ENCODE peak calls at places on chromosomes 2 and 18, in nine cellular contexts. W is T-helper 9 cell, P is A549, D is ureter, U is fibroblast of mammary gland, Y is mucosa of descending colon, B is fibroblast of the conjunctiva, F is AG04450, E is M059J. T is an unnamed sample.

GRCh38 chr2:29753676-29754444 is 167.5 kb downstream of the ALK start:
- DNase-seq in E (peak), B (peak), D (no peak), W (no peak), U (peak), Y (no peak), P (no peak), F (peak), T (no peak)

GRCh38 chr2:64975232-64975791 is 13.9 kb upstream of the SLC1A4 start:
- DNase-seq in E (peak), U (peak), B (peak), W (no peak), D (peak), F (peak), Y (no peak), P (peak), T (no peak)

GRCh38 chr18:61322265-61322873 is 10.9 kb upstream of the CDH20 start:
- DNase-seq in Y (peak), U (peak), F (peak), W (no peak), D (no peak), B (peak), P (peak), E (peak), T (peak)

GRCh38 chr2:160110674-160111239 is 48.3 kb upstream of the PLA2R1 start:
- DNase-seq in U (no peak), F (no peak), Y (no peak), D (no peak), P (no peak), B (no peak), E (peak), W (no peak), T (no peak)

GRCh38 chr2:212595036-212595654 is 56.5 kb upstream of the ERBB4 start:
- DNase-seq in E (peak), U (peak), F (no peak), D (no peak), Y (no peak), W (no peak), B (peak), P (peak), T (no peak)

GRCh38 chr2:79578952-79579351 is 66.1 kb downstream of the CTNNA2 start:
- DNase-seq in E (no peak), P (no peak), B (no peak), U (no peak), Y (no peak), W (no peak), D (no peak), F (no peak), T (no peak)

GRCh38 chr2:237714690-237715458 is 83.7 kb upstream of the RBM44 start:
- DNase-seq in P (no peak), U (no peak), F (no peak), D (no peak), W (no peak), Y (no peak), E (no peak), B (no peak), T (peak)

GRCh38 chr2:1598041-1598710 is 146.1 kb downstream of the PXDN start:
- DNase-seq in Y (no peak), E (no peak), B (no peak), W (no peak), D (peak), U (no peak), F (no peak), P (no peak), T (peak)